ENCODE peak calls at places on chromosomes 11 and 22, in seven cellular contexts. M is upper lobe of right lung; O is CD8-positive, alpha-beta T cell; E is mesothelial cell of epicardium; T is progenitor cell of endocrine pancreas; P is neural progenitor cell; B is kidney epithelial cell. S is an unnamed sample.

GRCh38 chr11:59602432-59602831 is 13.1 kb downstream of the OSBP start:
- DNase-seq in M (no peak), O (no peak), E (no peak), T (no peak), P (no peak), B (no peak), S (no peak)

GRCh38 chr11:67248653-67249052 is 17.6 kb upstream of the GRK2 start:
- DNase-seq in M (peak), O (no peak), E (no peak), T (peak), P (no peak), B (no peak), S (no peak)

GRCh38 chr22:26672590-26673468 is 15.4 kb downstream of the MIAT start:
- DNase-seq in M (peak), O (peak), E (peak), T (peak), P (peak), B (peak), S (peak)

GRCh38 chr22:29693671-29694070 is 26.1 kb upstream of the CABP7 start:
- DNase-seq in M (no peak), O (no peak), E (no peak), T (no peak), P (no peak), B (no peak), S (no peak)

GRCh38 chr11:128467610-128468041 is 119.7 kb downstream of the ETS1 start:
- DNase-seq in M (no peak), O (no peak), E (no peak), T (no peak), P (no peak), B (peak), S (no peak)

GRCh38 chr11:59285716-59286260 is 72.9 kb upstream of the OR5AN1 start:
- DNase-seq in M (no peak), O (no peak), E (no peak), T (no peak), P (no peak), B (no peak), S (no peak)

GRCh38 chr11:11318961-11319360 is 34.1 kb downstream of the CSNK2A3 start:
- DNase-seq in M (no peak), O (no peak), E (no peak), T (no peak), P (no peak), B (no peak), S (no peak)

GRCh38 chr11:58451585-58451984 is 9.5 kb upstream of the OR5B12 start:
- DNase-seq in M (no peak), O (no peak), E (no peak), T (no peak), P (no peak), B (no peak), S (no peak)

GRCh38 chr22:24325105-24325757 is 54.6 kb downstream of the SPECC1L start:
- DNase-seq in M (no peak), O (no peak), E (no peak), T (no peak), P (peak), B (peak), S (no peak)

GRCh38 chr11:124098142-124098541 is 17.1 kb upstream of the VWA5A start:
- DNase-seq in M (no peak), O (no peak), E (no peak), T (no peak), P (no peak), B (no peak), S (no peak)

GRCh38 chr11:132119573-132119972 is 749.2 kb downstream of the NTM start:
- DNase-seq in M (no peak), O (no peak), E (no peak), T (no peak), P (no peak), B (no peak), S (no peak)

GRCh38 chr11:45470151-45471001 is 184.2 kb upstream of the SYT13 start:
- DNase-seq in M (no peak), O (no peak), E (no peak), T (no peak), P (no peak), B (no peak), S (no peak)
- TF ChIP-seq CTCF in M (no peak), O (no peak), E (no peak), T (no peak), P (no peak), B (no peak), S (no peak)

GRCh38 chr22:42269407-42270177 is 861 bp downstream of the TCF20 start:
- DNase-seq in M (peak), O (peak), E (no peak), T (peak), P (peak), B (no peak), S (peak)
- TF ChIP-seq CTCF in M (no peak), O (peak), E (no peak), T (peak), P (peak), B (peak), S (no peak)

GRCh38 chr22:37030560-37031281 is 11.2 kb downstream of the MPST start:
- DNase-seq in M (no peak), O (no peak), E (no peak), T (no peak), P (no peak), B (no peak), S (no peak)
- TF ChIP-seq CTCF in M (no peak), O (no peak), E (no peak), T (no peak), P (peak), B (peak), S (no peak)

GRCh38 chr22:19169947-19170318 is 8.6 kb downstream of the SLC25A1 start:
- DNase-seq in M (no peak), O (no peak), E (peak), T (no peak), P (no peak), B (no peak), S (no peak)
- TF ChIP-seq CTCF in M (no peak), O (no peak), E (no peak), T (no peak), P (no peak), B (no peak), S (no peak)

S was measured in natural killer cell.